ENCODE peak calls at places on chromosomes 6 and 20, in nine cellular contexts. One of them, this sample, is unnamed.

GRCh38 chr6:122838060-122838780 is 49.2 kb downstream of the SMPDL3A start:
- DNase-seq in PC-9: no peak
- DNase-seq in pancreas: no peak
- DNase-seq in OCI-LY7: no peak
- DNase-seq in neural progenitor cell: no peak
- DNase-seq in heart left ventricle: no peak
- DNase-seq in mesenchymal stem cell: peak; percentile 26
- DNase-seq in right cardiac atrium: no peak
- DNase-seq in GM23248: peak; percentile 41
- DNase-seq in this sample: no peak

GRCh38 chr20:11686900-11687543 is 230.7 kb upstream of the BTBD3 start:
- DNase-seq in neural progenitor cell: peak; percentile 50
- DNase-seq in right cardiac atrium: peak; percentile 21
- DNase-seq in OCI-LY7: no peak
- DNase-seq in PC-9: no peak
- DNase-seq in mesenchymal stem cell: peak; percentile 3
- DNase-seq in heart left ventricle: peak; percentile 15
- DNase-seq in GM23248: peak; percentile 27
- DNase-seq in pancreas: peak; percentile 78
- DNase-seq in this sample: no peak

GRCh38 chr20:50577175-50578018 is 67.2 kb downstream of the PTPN1 start:
- DNase-seq in PC-9: no peak
- DNase-seq in GM23248: no peak
- DNase-seq in mesenchymal stem cell: no peak
- DNase-seq in pancreas: peak; percentile 81
- DNase-seq in neural progenitor cell: no peak
- DNase-seq in OCI-LY7: no peak
- DNase-seq in heart left ventricle: peak; percentile 72
- DNase-seq in right cardiac atrium: peak; percentile 63
- DNase-seq in this sample: no peak

GRCh38 chr20:641516-641913 is 11.5 kb downstream of the SRXN1 start:
- DNase-seq in heart left ventricle: no peak
- DNase-seq in GM23248: peak; percentile 49
- DNase-seq in OCI-LY7: no peak
- DNase-seq in pancreas: no peak
- DNase-seq in neural progenitor cell: peak; percentile 53
- DNase-seq in right cardiac atrium: no peak
- DNase-seq in mesenchymal stem cell: peak; percentile 51
- DNase-seq in PC-9: no peak
- DNase-seq in this sample: no peak

GRCh38 chr20:10672579-10673127 is 1.1 kb downstream of the JAG1 start:
- DNase-seq in pancreas: peak; percentile 71
- DNase-seq in PC-9: no peak
- DNase-seq in OCI-LY7: peak; percentile 24
- DNase-seq in neural progenitor cell: peak; percentile 58
- DNase-seq in right cardiac atrium: peak; percentile 63
- DNase-seq in mesenchymal stem cell: peak; percentile 84
- DNase-seq in heart left ventricle: peak; percentile 58
- DNase-seq in GM23248: peak; percentile 85
- DNase-seq in this sample: peak; percentile 38

GRCh38 chr20:49037962-49038387 is 8.1 kb upstream of the CSE1L start:
- DNase-seq in pancreas: no peak
- DNase-seq in OCI-LY7: no peak
- DNase-seq in mesenchymal stem cell: peak; percentile 30
- DNase-seq in neural progenitor cell: no peak
- DNase-seq in GM23248: peak; percentile 3
- DNase-seq in PC-9: peak; percentile 40
- DNase-seq in heart left ventricle: no peak
- DNase-seq in right cardiac atrium: no peak
- DNase-seq in this sample: peak; percentile 17

GRCh38 chr20:24768226-24768625 is 180.8 kb upstream of the CST7 start:
- DNase-seq in GM23248: no peak
- DNase-seq in OCI-LY7: no peak
- DNase-seq in neural progenitor cell: no peak
- DNase-seq in mesenchymal stem cell: no peak
- DNase-seq in right cardiac atrium: no peak
- DNase-seq in pancreas: no peak
- DNase-seq in PC-9: no peak
- DNase-seq in heart left ventricle: no peak
- DNase-seq in this sample: no peak

GRCh38 chr6:48099713-48100675 is 11.0 kb downstream of the PTCHD4 start:
- DNase-seq in neural progenitor cell: no peak
- DNase-seq in GM23248: peak; percentile 35
- DNase-seq in mesenchymal stem cell: no peak
- DNase-seq in right cardiac atrium: no peak
- DNase-seq in OCI-LY7: no peak
- DNase-seq in pancreas: no peak
- DNase-seq in heart left ventricle: no peak
- DNase-seq in PC-9: no peak
- DNase-seq in this sample: no peak

GRCh38 chr20:63232235-63233060 is 3.3 kb upstream of the BIRC7 start:
- DNase-seq in pancreas: no peak
- DNase-seq in OCI-LY7: no peak
- DNase-seq in heart left ventricle: no peak
- DNase-seq in PC-9: peak; percentile 66
- DNase-seq in neural progenitor cell: no peak
- DNase-seq in right cardiac atrium: no peak
- DNase-seq in mesenchymal stem cell: peak; percentile 99
- DNase-seq in GM23248: peak; percentile 86
- DNase-seq in this sample: no peak

GRCh38 chr6:15621203-15622044 is 41.4 kb downstream of the DTNBP1 start:
- DNase-seq in GM23248: peak; percentile 15
- DNase-seq in PC-9: no peak
- DNase-seq in pancreas: no peak
- DNase-seq in neural progenitor cell: peak; percentile 65
- DNase-seq in mesenchymal stem cell: peak; percentile 62
- DNase-seq in right cardiac atrium: peak; percentile 41
- DNase-seq in heart left ventricle: peak; percentile 58
- DNase-seq in OCI-LY7: no peak
- DNase-seq in this sample: no peak

GRCh38 chr6:62285612-62286469 is at the start of gene KHDRBS2:
- DNase-seq in neural progenitor cell: peak; percentile 97
- DNase-seq in OCI-LY7: peak; percentile 91
- DNase-seq in heart left ventricle: peak; percentile 72
- DNase-seq in pancreas: peak; percentile 85
- DNase-seq in mesenchymal stem cell: peak; percentile 61
- DNase-seq in right cardiac atrium: peak; percentile 79
- DNase-seq in GM23248: peak; percentile 3
- DNase-seq in PC-9: no peak
- DNase-seq in this sample: no peak

GRCh38 chr20:25019381-25020155 is 27.0 kb upstream of the APMAP start:
- DNase-seq in neural progenitor cell: no peak
- DNase-seq in right cardiac atrium: no peak
- DNase-seq in mesenchymal stem cell: no peak
- DNase-seq in OCI-LY7: no peak
- DNase-seq in pancreas: peak; percentile 69
- DNase-seq in PC-9: no peak
- DNase-seq in heart left ventricle: no peak
- DNase-seq in GM23248: no peak
- DNase-seq in this sample: no peak

GRCh38 chr6:162238675-162239074 is 488.9 kb downstream of the PRKN start:
- DNase-seq in pancreas: no peak
- DNase-seq in heart left ventricle: no peak
- DNase-seq in OCI-LY7: no peak
- DNase-seq in mesenchymal stem cell: no peak
- DNase-seq in PC-9: no peak
- DNase-seq in right cardiac atrium: no peak
- DNase-seq in neural progenitor cell: no peak
- DNase-seq in GM23248: no peak
- DNase-seq in this sample: no peak

GRCh38 chr6:162234631-162235030 is 492.9 kb downstream of the PRKN start:
- DNase-seq in heart left ventricle: no peak
- DNase-seq in PC-9: no peak
- DNase-seq in OCI-LY7: no peak
- DNase-seq in GM23248: no peak
- DNase-seq in right cardiac atrium: no peak
- DNase-seq in mesenchymal stem cell: no peak
- DNase-seq in pancreas: no peak
- DNase-seq in neural progenitor cell: no peak
- DNase-seq in this sample: no peak

GRCh38 chr6:162244031-162244430 is 483.5 kb downstream of the PRKN start:
- DNase-seq in PC-9: no peak
- DNase-seq in OCI-LY7: no peak
- DNase-seq in neural progenitor cell: no peak
- DNase-seq in heart left ventricle: no peak
- DNase-seq in mesenchymal stem cell: no peak
- DNase-seq in GM23248: no peak
- DNase-seq in pancreas: no peak
- DNase-seq in right cardiac atrium: no peak
- DNase-seq in this sample: no peak

GRCh38 chr6:162237331-162237730 is 490.2 kb downstream of the PRKN start:
- DNase-seq in GM23248: no peak
- DNase-seq in heart left ventricle: no peak
- DNase-seq in PC-9: no peak
- DNase-seq in right cardiac atrium: no peak
- DNase-seq in pancreas: no peak
- DNase-seq in mesenchymal stem cell: no peak
- DNase-seq in neural progenitor cell: no peak
- DNase-seq in OCI-LY7: no peak
- DNase-seq in this sample: no peak

GRCh38 chr6:162239330-162239729 is 488.2 kb downstream of the PRKN start:
- DNase-seq in neural progenitor cell: no peak
- DNase-seq in PC-9: no peak
- DNase-seq in heart left ventricle: no peak
- DNase-seq in right cardiac atrium: no peak
- DNase-seq in GM23248: no peak
- DNase-seq in mesenchymal stem cell: no peak
- DNase-seq in OCI-LY7: no peak
- DNase-seq in pancreas: no peak
- DNase-seq in this sample: no peak
- H3K27ac ChIP-seq in neural progenitor cell: no peak overlapping the region
- H3K27ac ChIP-seq in PC-9: no peak overlapping the region
- H3K27ac ChIP-seq in heart left ventricle: no peak overlapping the region
- H3K27ac ChIP-seq in right cardiac atrium: no peak overlapping the region
- H3K27ac ChIP-seq in GM23248: no peak overlapping the region
- H3K27ac ChIP-seq in mesenchymal stem cell: no peak overlapping the region
- H3K27ac ChIP-seq in OCI-LY7: no peak overlapping the region
- H3K27ac ChIP-seq in pancreas: no peak overlapping the region
- H3K27ac ChIP-seq in this sample: no peak overlapping the region

DNA sequence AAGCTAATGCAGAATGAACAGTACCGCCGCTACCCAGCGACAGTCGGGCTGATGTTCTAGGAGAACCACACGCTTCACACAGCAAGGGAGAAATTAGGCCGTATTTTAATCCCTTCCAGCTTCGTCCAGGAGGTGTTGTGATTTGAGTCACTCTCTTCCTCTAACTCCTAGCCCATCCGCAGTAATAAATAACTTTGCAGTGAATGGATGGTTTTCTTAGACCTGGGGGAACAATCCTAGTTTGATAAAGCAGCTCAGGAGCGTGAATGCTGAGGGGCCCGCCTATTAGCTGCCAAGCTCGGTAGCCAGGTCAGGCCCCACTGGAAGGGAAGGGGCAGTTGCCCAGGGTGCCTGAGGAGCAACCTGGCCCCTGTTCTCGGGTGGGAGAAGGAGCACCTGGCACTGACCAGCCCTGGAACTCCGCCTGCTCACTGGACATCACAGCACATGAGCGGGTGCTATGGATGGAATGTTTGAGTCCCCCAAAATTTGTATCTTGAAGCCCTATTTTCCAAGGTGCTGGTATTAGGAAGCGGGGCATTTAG is 146.0 kb upstream of the AFDN start:
- DNase-seq in PC-9: no peak
- DNase-seq in pancreas: no peak
- DNase-seq in GM23248: no peak
- DNase-seq in heart left ventricle: no peak
- DNase-seq in mesenchymal stem cell: no peak
- DNase-seq in right cardiac atrium: no peak
- DNase-seq in OCI-LY7: no peak
- DNase-seq in neural progenitor cell: no peak
- DNase-seq in this sample: no peak
- H3K4me1 ChIP-seq in PC-9: no peaks in the 10 kb centered on the region
- H3K4me1 ChIP-seq in pancreas: peaks cover 27% of the 10 kb centered on the region
- H3K4me1 ChIP-seq in GM23248: no peaks in the 10 kb centered on the region
- H3K4me1 ChIP-seq in heart left ventricle: peaks cover 66% of the 10 kb centered on the region
- H3K4me1 ChIP-seq in mesenchymal stem cell: peaks cover 22% of the 10 kb centered on the region
- H3K4me1 ChIP-seq in right cardiac atrium: peaks cover 30% of the 10 kb centered on the region
- H3K4me1 ChIP-seq in OCI-LY7: no peaks in the 10 kb centered on the region
- H3K4me1 ChIP-seq in neural progenitor cell: peaks cover 42% of the 10 kb centered on the region
- H3K4me1 ChIP-seq in this sample: no peaks in the 10 kb centered on the region

GRCh38 chr6:28008053-28008452 is 51.0 kb downstream of the OR2B6 start:
- DNase-seq in mesenchymal stem cell: no peak
- DNase-seq in right cardiac atrium: no peak
- DNase-seq in neural progenitor cell: no peak
- DNase-seq in pancreas: no peak
- DNase-seq in OCI-LY7: no peak
- DNase-seq in heart left ventricle: no peak
- DNase-seq in GM23248: no peak
- DNase-seq in PC-9: no peak
- DNase-seq in this sample: no peak
- H3K4me3 ChIP-seq in mesenchymal stem cell: no peak overlapping the region
- H3K4me3 ChIP-seq in right cardiac atrium: no peak overlapping the region
- H3K4me3 ChIP-seq in neural progenitor cell: no peak overlapping the region
- H3K4me3 ChIP-seq in pancreas: no peak overlapping the region
- H3K4me3 ChIP-seq in OCI-LY7: no peak overlapping the region
- H3K4me3 ChIP-seq in heart left ventricle: no peak overlapping the region
- H3K4me3 ChIP-seq in GM23248: no peak overlapping the region
- H3K4me3 ChIP-seq in PC-9: no peak overlapping the region
- H3K4me3 ChIP-seq in this sample: no peak overlapping the region

DNA sequence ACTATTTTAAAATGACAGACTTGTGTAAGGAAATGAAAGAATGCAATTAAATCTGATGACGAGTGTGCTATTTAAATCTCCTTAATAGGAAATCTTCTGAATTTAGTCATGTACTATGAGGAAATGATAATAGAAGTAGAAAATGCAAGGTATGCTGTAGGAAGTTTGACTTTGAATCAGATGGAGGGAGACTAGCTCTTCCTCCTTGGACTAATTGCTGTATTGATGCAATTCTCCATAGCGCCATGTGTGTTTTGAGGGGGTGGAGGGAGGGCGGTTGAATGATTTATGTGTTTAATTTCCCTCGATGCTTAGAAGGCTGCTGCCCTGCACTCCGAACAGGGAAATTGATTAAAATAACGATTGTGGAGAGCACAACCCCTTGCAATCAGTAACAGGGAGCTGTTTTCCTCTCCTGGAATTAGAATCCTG is 214.4 kb upstream of the PRND start:
- DNase-seq in pancreas: no peak
- DNase-seq in right cardiac atrium: no peak
- DNase-seq in neural progenitor cell: no peak
- DNase-seq in OCI-LY7: no peak
- DNase-seq in heart left ventricle: no peak
- DNase-seq in GM23248: peak; percentile 86
- DNase-seq in PC-9: no peak
- DNase-seq in mesenchymal stem cell: peak; percentile 70
- DNase-seq in this sample: no peak
- H3K27ac ChIP-seq in pancreas: no peak overlapping the region
- H3K27ac ChIP-seq in right cardiac atrium: no peak overlapping the region
- H3K27ac ChIP-seq in neural progenitor cell: no peak overlapping the region
- H3K27ac ChIP-seq in OCI-LY7: no peak overlapping the region
- H3K27ac ChIP-seq in heart left ventricle: no peak overlapping the region
- H3K27ac ChIP-seq in GM23248: peak overlapping the region; percentile 60
- H3K27ac ChIP-seq in PC-9: no peak overlapping the region
- H3K27ac ChIP-seq in mesenchymal stem cell: peak overlapping the region; percentile 6
- H3K27ac ChIP-seq in this sample: no peak overlapping the region

GRCh38 chr20:46809961-46810360 is 84.7 kb upstream of the EYA2 start:
- DNase-seq in heart left ventricle: no peak
- DNase-seq in PC-9: no peak
- DNase-seq in pancreas: no peak
- DNase-seq in neural progenitor cell: no peak
- DNase-seq in GM23248: no peak
- DNase-seq in right cardiac atrium: no peak
- DNase-seq in OCI-LY7: no peak
- DNase-seq in mesenchymal stem cell: no peak
- DNase-seq in this sample: no peak
- H3K4me1 ChIP-seq in heart left ventricle: no peaks in the 10 kb centered on the region
- H3K4me1 ChIP-seq in PC-9: peaks cover 21% of the 10 kb centered on the region
- H3K4me1 ChIP-seq in pancreas: peaks cover 7% of the 10 kb centered on the region
- H3K4me1 ChIP-seq in neural progenitor cell: peaks cover 7% of the 10 kb centered on the region
- H3K4me1 ChIP-seq in GM23248: peaks cover 4% of the 10 kb centered on the region
- H3K4me1 ChIP-seq in right cardiac atrium: no peaks in the 10 kb centered on the region
- H3K4me1 ChIP-seq in OCI-LY7: no peaks in the 10 kb centered on the region
- H3K4me1 ChIP-seq in mesenchymal stem cell: no peaks in the 10 kb centered on the region
- H3K4me1 ChIP-seq in this sample: no peaks in the 10 kb centered on the region

GRCh38 chr6:35183935-35184334 is 29.8 kb upstream of the SCUBE3 start:
- DNase-seq in mesenchymal stem cell: no peak
- DNase-seq in PC-9: no peak
- DNase-seq in GM23248: no peak
- DNase-seq in heart left ventricle: no peak
- DNase-seq in pancreas: no peak
- DNase-seq in neural progenitor cell: no peak
- DNase-seq in right cardiac atrium: no peak
- DNase-seq in OCI-LY7: no peak
- DNase-seq in this sample: no peak
- H3K4me3 ChIP-seq in mesenchymal stem cell: no peak overlapping the region
- H3K4me3 ChIP-seq in PC-9: no peak overlapping the region
- H3K4me3 ChIP-seq in GM23248: no peak overlapping the region
- H3K4me3 ChIP-seq in heart left ventricle: no peak overlapping the region
- H3K4me3 ChIP-seq in pancreas: no peak overlapping the region
- H3K4me3 ChIP-seq in neural progenitor cell: no peak overlapping the region
- H3K4me3 ChIP-seq in right cardiac atrium: no peak overlapping the region
- H3K4me3 ChIP-seq in OCI-LY7: no peak overlapping the region
- H3K4me3 ChIP-seq in this sample: no peak overlapping the region

This sample was measured in CD4-positive, CD25-positive, alpha-beta regulatory T cell.